ENCODE peak calls at places on chromosomes 2 and 18, in nine cellular contexts. O is K562, L is HCT116, H is sigmoid colon, Q is HL-60, V is transverse colon, W is GM23338, B is breast epithelium, D is prostate gland. S is an unnamed sample.
A peak's percentile ranks its signal among the peaks of the same experiment; 100 is the strongest.

GRCh38 chr2:45000921-45001628 is 8.2 kb downstream of the SIX2 start:
- DNase-seq in O (no peak), L (no peak), H (no peak), Q (no peak), V (no peak), W (peak; percentile 66), B (no peak), D (no peak), S (no peak)

GRCh38 chr18:70151554-70152130 is 53.8 kb downstream of the RTTN start:
- DNase-seq in O (peak; percentile 11), L (no peak), H (no peak), Q (no peak), V (no peak), W (no peak), B (no peak), D (no peak), S (no peak)

GRCh38 chr2:241976296-241976695 is 106.8 kb downstream of the RTP5 start:
- DNase-seq in O (no peak), L (no peak), H (no peak), Q (no peak), V (no peak), W (no peak), B (no peak), D (no peak), S (no peak)

GRCh38 chr18:22637787-22638186 is 220.1 kb upstream of the CTAGE1 start:
- DNase-seq in O (no peak), L (peak; percentile 34), H (no peak), Q (no peak), V (no peak), W (no peak), B (no peak), D (no peak), S (no peak)

GRCh38 chr2:30920511-30920910 is 113.3 kb upstream of the CAPN13 start:
- DNase-seq in O (no peak), L (no peak), H (peak; percentile 20), Q (no peak), V (no peak), W (no peak), B (no peak), D (no peak), S (no peak)

GRCh38 chr2:60806988-60807681 is 51.1 kb downstream of the PAPOLG start:
- DNase-seq in O (peak; percentile 85), L (no peak), H (no peak), Q (no peak), V (no peak), W (no peak), B (no peak), D (no peak), S (peak; percentile 66)

GRCh38 chr18:46169464-46169941 is 65.3 kb downstream of the HAUS1 start:
- DNase-seq in O (peak; percentile 50), L (no peak), H (no peak), Q (no peak), V (no peak), W (no peak), B (no peak), D (no peak), S (no peak)

GRCh38 chr18:41745166-41746049 is 209.6 kb upstream of the PIK3C3 start:
- DNase-seq in O (no peak), L (no peak), H (no peak), Q (peak; percentile 4), V (peak; percentile 23), W (peak; percentile 82), B (peak; percentile 32), D (peak; percentile 53), S (no peak)

GRCh38 chr2:20491739-20492531 is 45.1 kb downstream of the RHOB start:
- DNase-seq in O (peak; percentile 37), L (peak; percentile 22), H (peak; percentile 88), Q (no peak), V (no peak), W (no peak), B (no peak), D (no peak), S (no peak)

GRCh38 chr2:72146357-72147302 is 1.0 kb downstream of the CYP26B1 start:
- DNase-seq in O (no peak), L (no peak), H (peak; percentile 62), Q (no peak), V (no peak), W (peak; percentile 68), B (peak; percentile 16), D (peak; percentile 4), S (peak; percentile 89)

GRCh38 chr2:171893824-171894611 is at the start of gene SLC25A12:
- DNase-seq in O (peak; percentile 94), L (peak; percentile 45), H (peak; percentile 87), Q (peak; percentile 58), V (peak; percentile 85), W (peak; percentile 96), B (peak; percentile 59), D (peak; percentile 79), S (peak; percentile 93)

GRCh38 chr2:8337321-8337720 is 344.5 kb upstream of the ID2 start:
- DNase-seq in O (no peak), L (no peak), H (no peak), Q (no peak), V (no peak), W (no peak), B (no peak), D (no peak), S (no peak)

GRCh38 chr18:76993085-76993382 is 139.5 kb downstream of the MBP start:
- DNase-seq in O (no peak), L (no peak), H (no peak), Q (no peak), V (no peak), W (no peak), B (no peak), D (no peak), S (no peak)
- H3K27me3 ChIP-seq in O (peaks cover 68% of the 10 kb centered on the region), L (peaks cover 9% of the 10 kb centered on the region), H (no peaks in the 10 kb centered on the region), Q (no peaks in the 10 kb centered on the region), V (no peaks in the 10 kb centered on the region), W (no peaks in the 10 kb centered on the region), B (no peaks in the 10 kb centered on the region), D (no peaks in the 10 kb centered on the region), S (no peaks in the 10 kb centered on the region)

DNA sequence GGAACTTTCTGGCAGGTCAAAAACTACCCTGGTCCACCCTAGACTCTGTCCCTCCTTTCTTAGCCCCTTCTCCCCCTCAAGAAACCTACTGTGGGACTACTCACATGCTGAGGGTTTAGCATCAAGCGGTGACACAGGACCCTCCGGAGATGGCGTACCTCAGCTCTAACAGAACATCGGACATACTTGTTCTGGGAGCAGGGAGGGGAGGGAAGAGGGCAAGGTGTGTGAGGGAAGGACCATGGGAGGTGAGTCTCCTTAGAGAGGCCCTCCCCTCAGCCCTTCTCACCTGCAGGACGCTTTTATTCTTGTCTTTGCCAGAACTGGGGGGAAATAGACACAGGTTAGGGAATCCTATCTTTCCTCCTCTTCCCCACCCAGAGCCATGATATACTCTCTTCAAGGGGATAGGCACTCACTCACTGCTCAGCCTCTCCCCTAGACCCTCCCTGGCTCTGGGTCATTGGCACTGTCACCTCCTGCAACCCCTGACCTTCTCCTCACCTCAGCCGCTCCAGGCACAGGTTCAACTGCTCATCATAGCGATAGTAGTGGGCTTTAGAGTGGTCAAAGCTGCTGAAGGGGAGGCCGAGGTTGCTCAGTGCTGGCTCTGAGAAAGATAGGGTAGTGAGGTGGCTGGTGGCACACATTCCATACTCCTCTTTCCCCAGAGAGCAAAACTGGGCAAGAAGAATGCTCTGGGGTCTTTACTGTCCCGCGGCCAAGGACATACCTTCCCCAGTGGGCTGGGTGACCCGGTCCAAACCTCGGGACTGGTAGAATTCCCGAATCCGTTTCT is 1.8 kb downstream of the PCGF1 start:
- DNase-seq in O (no peak), L (no peak), H (no peak), Q (no peak), V (no peak), W (no peak), B (no peak), D (no peak), S (no peak)
- H3K4me3 ChIP-seq in O (peak overlapping the region; percentile 20), L (peak overlapping the region; percentile 93), H (no peak overlapping the region), Q (peak overlapping the region; percentile 12), V (no peak overlapping the region), W (no peak overlapping the region), B (peak overlapping the region; percentile 16), D (no peak overlapping the region), S (no peak overlapping the region)

DNA sequence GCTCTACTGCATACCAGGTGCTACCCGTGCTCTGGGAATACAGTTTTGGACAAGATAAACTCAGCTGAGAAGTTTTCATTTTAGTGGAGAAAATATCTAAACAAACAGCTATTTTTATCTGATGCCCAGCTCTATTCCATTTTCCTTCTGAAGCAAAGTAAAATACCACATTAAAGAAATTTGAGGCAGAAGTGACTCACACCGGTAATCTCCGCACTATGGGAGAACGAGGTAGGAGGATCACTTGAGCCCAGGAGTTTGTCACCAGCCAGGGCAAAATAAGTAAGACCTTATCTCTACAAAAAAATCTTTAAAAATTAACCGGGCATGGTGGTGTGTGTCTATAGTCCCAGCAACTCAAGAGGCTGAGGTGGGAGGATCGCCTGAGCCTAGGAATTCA is 416.2 kb upstream of the LYPD1 start:
- DNase-seq in O (no peak), L (no peak), H (no peak), Q (no peak), V (no peak), W (no peak), B (no peak), D (no peak), S (no peak)
- TF ChIP-seq POLR2AphosphoS5 in O (no peak), L (no peak), H (no peak), Q (no peak), V (no peak), W (no peak), B (no peak), D (no peak), S (no peak)

GRCh38 chr2:136116813-136117390 is 1.0 kb downstream of the CXCR4 start:
- DNase-seq in O (no peak), L (no peak), H (no peak), Q (peak; percentile 45), V (peak; percentile 44), W (peak; percentile 41), B (no peak), D (no peak), S (no peak)

GRCh38 chr2:136115183-136115751 is 2.7 kb downstream of the CXCR4 start:
- DNase-seq in O (no peak), L (no peak), H (no peak), Q (peak; percentile 68), V (no peak), W (no peak), B (no peak), D (no peak), S (no peak)

GRCh38 chr2:136117391-136117841 is 533 bp downstream of the CXCR4 start:
- DNase-seq in O (no peak), L (no peak), H (no peak), Q (no peak), V (peak; percentile 35), W (peak; percentile 55), B (no peak), D (no peak), S (no peak)

GRCh38 chr2:136114392-136114791 is 3.6 kb downstream of the CXCR4 start:
- DNase-seq in O (no peak), L (no peak), H (no peak), Q (peak; percentile 43), V (no peak), W (no peak), B (no peak), D (no peak), S (no peak)

DNA sequence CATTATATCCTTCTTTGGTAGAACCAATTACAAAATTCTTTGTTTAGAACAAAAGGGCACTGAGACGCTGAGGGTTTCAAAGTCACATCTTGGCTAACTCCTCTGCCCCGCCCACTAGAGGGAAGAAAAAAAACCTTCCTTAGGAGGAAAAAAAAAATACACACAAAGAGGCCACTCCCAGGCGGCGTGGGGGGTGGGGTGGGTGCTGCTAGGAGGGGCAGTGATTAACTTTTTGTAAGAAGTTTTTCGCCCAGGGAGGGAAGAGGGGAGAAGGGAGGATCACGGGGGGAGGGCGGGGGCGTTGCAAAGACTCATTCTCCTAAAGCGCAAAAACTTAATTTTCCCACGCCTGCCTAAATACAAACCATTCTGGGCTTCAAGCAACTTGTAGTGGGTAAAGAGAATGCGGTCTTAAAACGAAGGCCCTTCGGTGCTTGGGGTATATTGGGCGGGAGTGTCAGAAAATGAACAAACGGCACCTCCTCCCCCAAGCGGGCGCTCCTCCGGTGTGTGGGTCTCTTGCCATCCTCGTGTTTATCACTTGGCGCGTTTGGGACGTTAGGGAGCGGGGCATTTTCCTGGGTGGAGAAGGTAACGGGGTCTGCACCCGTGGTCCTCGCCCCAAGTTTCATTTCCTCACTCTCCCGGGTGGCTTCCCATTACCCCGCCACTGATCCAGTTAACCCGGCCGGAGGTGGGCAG is 1.7 kb downstream of the CXCR4 start:
- DNase-seq in O (peak; percentile 15), L (no peak), H (peak; percentile 68), Q (peak; percentile 67), V (peak; percentile 60), W (peak; percentile 69), B (no peak), D (no peak), S (no peak)
- H3K27me3 ChIP-seq in O (peaks cover 33% of the 10 kb centered on the region), L (peaks cover 66% of the 10 kb centered on the region), H (peaks cover 19% of the 10 kb centered on the region), Q (no peaks in the 10 kb centered on the region), V (peaks cover 78% of the 10 kb centered on the region), W (peaks cover 63% of the 10 kb centered on the region), B (no peaks in the 10 kb centered on the region), D (no peaks in the 10 kb centered on the region), S (peaks cover 54% of the 10 kb centered on the region)